ENCODE peak calls at places on chromosome 17, in six cellular contexts. U is dorsolateral prefrontal cortex; B is PC-9; W is CD4-positive, alpha-beta T cell; Z is osteoblast; X is body of pancreas. Q is an unnamed sample.

GRCh38 chr17:39224778-39225307 is 902 bp downstream of the STAC2 start:
- DNase-seq in W (no peak), U (no peak), X (no peak), B (no peak), Z (peak; percentile 90), Q (no peak)

GRCh38 chr17:76273923-76274558 is 8.9 kb downstream of the UBALD2 start:
- DNase-seq in X (no peak), U (no peak), W (no peak), B (no peak), Z (peak; percentile 70), Q (no peak)

GRCh38 chr17:83064021-83064731 is 15.2 kb upstream of the METRNL start:
- DNase-seq in U (peak; percentile 29), B (no peak), X (peak; percentile 10), W (no peak), Z (peak; percentile 80), Q (no peak)

GRCh38 chr17:44308865-44309264 is 464 bp downstream of the RUNDC3A start:
- DNase-seq in U (peak; percentile 59), W (no peak), B (no peak), X (no peak), Z (peak; percentile 42), Q (no peak)

GRCh38 chr17:27323538-27324212 is 29.8 kb downstream of the WSB1 start:
- DNase-seq in Z (no peak), X (peak; percentile 33), U (no peak), B (peak; percentile 77), W (no peak), Q (peak; percentile 43)

GRCh38 chr17:18141210-18141803 is 32.8 kb downstream of the MYO15A start:
- DNase-seq in U (no peak), X (no peak), W (peak; percentile 27), Z (peak; percentile 92), B (no peak), Q (peak; percentile 49)

GRCh38 chr17:50051606-50052005 is 4.3 kb upstream of the ITGA3 start:
- DNase-seq in B (no peak), U (no peak), Z (peak; percentile 68), W (no peak), X (no peak), Q (no peak)

GRCh38 chr17:57413848-57414651 is 157.7 kb downstream of the MSI2 start:
- DNase-seq in U (no peak), B (no peak), Z (no peak), X (no peak), W (no peak), Q (no peak)

GRCh38 chr17:80725532-80725931 is 180.9 kb downstream of the RPTOR start:
- DNase-seq in X (no peak), U (no peak), Z (peak; percentile 89), B (no peak), W (no peak), Q (no peak)

DNA sequence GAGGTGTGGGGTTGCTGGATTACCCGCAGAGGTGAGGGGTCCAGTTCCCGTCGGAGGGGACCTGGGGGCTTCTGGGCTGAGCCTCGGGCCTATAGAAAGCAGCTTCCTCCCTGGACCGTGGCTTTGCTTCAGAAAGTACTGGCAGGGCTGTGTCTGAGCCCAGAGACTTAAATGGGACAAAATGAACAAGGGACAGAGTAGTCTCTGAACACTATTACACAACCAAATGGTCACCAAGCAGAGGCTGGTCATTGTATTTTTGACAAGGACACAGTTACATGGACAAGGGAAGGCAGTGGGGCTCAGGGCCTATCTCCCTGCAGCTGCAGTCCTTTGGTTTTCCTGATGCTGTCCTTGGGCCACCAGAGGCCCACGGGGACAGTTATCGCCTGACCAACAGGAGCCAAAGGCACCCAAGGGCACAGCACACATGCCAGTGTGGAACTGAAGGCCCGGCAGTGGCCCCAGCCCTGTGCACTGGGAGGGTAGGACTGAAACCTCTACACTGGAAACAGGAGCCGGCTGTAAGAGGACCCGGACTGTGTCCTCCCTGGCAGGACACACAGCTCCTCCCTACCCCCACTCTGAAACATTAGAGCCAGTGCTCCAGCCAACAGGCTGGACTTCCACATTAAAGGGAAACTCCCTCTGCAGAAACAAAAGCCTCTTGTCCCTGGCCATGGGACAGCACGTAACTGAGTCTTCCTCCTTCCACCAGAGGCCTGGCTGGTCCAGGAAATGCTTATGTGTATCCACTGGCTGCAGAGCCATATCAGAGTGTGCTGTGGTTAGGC is 26.0 kb upstream of the ERN1 start:
- DNase-seq in W (no peak), Z (no peak), U (peak; percentile 84), B (no peak), X (peak; percentile 69), Q (no peak)
- H3K27ac ChIP-seq in W (no peak overlapping the region), Z (no peak overlapping the region), U (peak overlapping the region; percentile 94), B (no peak overlapping the region), X (peak overlapping the region; percentile 80), Q (peak overlapping the region; percentile 4)

GRCh38 chr17:33459078-33459940 is 166.2 kb upstream of the ASIC2 start:
- DNase-seq in W (no peak), B (no peak), X (no peak), U (no peak), Z (no peak), Q (no peak)

GRCh38 chr17:33461051-33461450 is 168.0 kb upstream of the ASIC2 start:
- DNase-seq in B (no peak), X (no peak), U (no peak), Z (no peak), W (no peak), Q (no peak)

GRCh38 chr17:33452797-33453196 is 159.7 kb upstream of the ASIC2 start:
- DNase-seq in B (no peak), W (no peak), X (no peak), U (no peak), Z (no peak), Q (no peak)

GRCh38 chr17:33457477-33457876 is 164.4 kb upstream of the ASIC2 start:
- DNase-seq in W (no peak), X (no peak), U (no peak), B (no peak), Z (no peak), Q (no peak)
- H3K27ac ChIP-seq in W (no peak overlapping the region), X (no peak overlapping the region), U (no peak overlapping the region), B (no peak overlapping the region), Z (no peak overlapping the region), Q (no peak overlapping the region)

GRCh38 chr17:78992542-78993212 is 13.0 kb upstream of the LGALS3BP start:
- DNase-seq in Z (peak; percentile 32), W (no peak), B (no peak), X (no peak), U (no peak), Q (no peak)
- H3K27ac ChIP-seq in Z (no peak overlapping the region), W (no peak overlapping the region), B (no peak overlapping the region), X (no peak overlapping the region), U (no peak overlapping the region), Q (peak overlapping the region; percentile 59)

GRCh38 chr17:51472670-51473069 is 212.3 kb downstream of the UTP18 start:
- DNase-seq in W (no peak), Z (peak; percentile 35), X (no peak), U (no peak), B (no peak), Q (no peak)
- H3K27ac ChIP-seq in W (no peak overlapping the region), Z (no peak overlapping the region), X (no peak overlapping the region), U (no peak overlapping the region), B (no peak overlapping the region), Q (no peak overlapping the region)

GRCh38 chr17:9239821-9240658 is 218.7 kb downstream of the NTN1 start:
- DNase-seq in B (no peak), Z (peak; percentile 99), X (peak; percentile 86), W (peak; percentile 56), U (peak; percentile 70), Q (peak; percentile 82)
- H3K27ac ChIP-seq in B (no peak overlapping the region), Z (peak overlapping the region; percentile 37), X (peak overlapping the region; percentile 93), W (peak overlapping the region; percentile 23), U (peak overlapping the region; percentile 51), Q (peak overlapping the region; percentile 18)

DNA sequence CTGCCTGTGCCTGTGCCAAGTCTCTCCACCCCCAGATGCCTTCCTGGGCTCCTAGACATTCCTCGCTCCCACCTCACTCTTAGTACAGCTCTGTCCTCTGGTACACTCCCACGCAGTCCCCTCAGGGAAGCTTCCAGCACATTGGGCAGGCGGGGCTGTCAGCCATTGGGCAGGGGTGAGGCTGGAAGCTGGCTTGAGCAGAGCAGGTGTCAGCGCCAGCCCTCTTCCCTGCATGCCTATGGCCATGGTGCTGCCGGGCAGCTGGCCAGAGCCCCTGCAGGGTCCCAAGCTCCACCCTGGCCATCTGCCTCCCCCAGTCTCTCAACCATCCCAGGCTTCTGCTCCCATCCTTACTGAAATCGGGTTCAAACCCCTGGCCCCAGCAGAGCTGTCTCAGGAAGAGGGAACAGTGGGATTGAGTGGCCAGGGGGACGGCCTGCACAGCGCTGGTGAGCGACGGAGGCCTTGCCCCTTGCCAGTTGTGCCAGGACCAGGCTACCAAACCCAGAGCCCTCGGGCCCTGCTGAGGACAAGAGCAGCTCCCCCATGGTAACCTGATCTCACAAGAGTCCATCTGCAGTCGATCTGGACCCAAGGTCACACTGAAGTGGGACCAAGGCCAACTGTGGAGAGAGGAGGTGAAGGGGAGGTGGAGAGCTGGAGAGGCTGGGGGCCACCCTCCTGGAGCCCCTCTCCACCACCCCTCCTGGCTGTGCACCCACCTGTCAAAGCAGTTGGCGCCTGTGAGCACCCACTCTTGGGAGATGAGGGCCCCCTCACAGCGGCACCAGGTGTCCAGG is 2.4 kb upstream of the B9D1 start:
- DNase-seq in B (no peak), U (peak; percentile 77), W (no peak), Z (peak; percentile 83), X (no peak), Q (no peak)
- H3K27ac ChIP-seq in B (no peak overlapping the region), U (no peak overlapping the region), W (no peak overlapping the region), Z (no peak overlapping the region), X (no peak overlapping the region), Q (peak overlapping the region; percentile 2)

GRCh38 chr17:75265614-75266314 is 4.1 kb downstream of the MRPS7 start:
- DNase-seq in U (no peak), X (no peak), Z (no peak), W (no peak), B (no peak), Q (no peak)

GRCh38 chr17:75263051-75263450 is 1.4 kb downstream of the MRPS7 start:
- DNase-seq in W (no peak), U (no peak), X (no peak), B (no peak), Z (no peak), Q (no peak)

GRCh38 chr17:75260679-75261335 is 599 bp downstream of the GGA3 start:
- DNase-seq in W (peak; percentile 28), Z (peak; percentile 78), B (no peak), U (no peak), X (no peak), Q (no peak)

GRCh38 chr17:75262112-75262606 is 480 bp downstream of the MRPS7 start:
- DNase-seq in Z (peak; percentile 94), W (no peak), B (no peak), X (no peak), U (no peak), Q (no peak)

GRCh38 chr17:75261336-75262111 is at the start of the genes GGA3 and MRPS7:
- DNase-seq in X (peak; percentile 96), W (peak; percentile 94), Z (peak; percentile 98), U (peak; percentile 95), B (peak; percentile 80), Q (peak; percentile 96)
- H3K27ac ChIP-seq in X (peak within 1 kb of the TSS; percentile 94), W (peak within 1 kb of the TSS; percentile 94), Z (peak within 1 kb of the TSS; percentile 100), U (peak within 1 kb of the TSS; percentile 98), B (peak within 1 kb of the TSS; percentile 88), Q (peak within 1 kb of the TSS; percentile 95)

Q was measured in RWPE1.